ENCODE peak calls at places on chromosomes 11 and 22, in five cellular contexts. R is sigmoid colon, W is fibroblast of pulmonary artery, S is cardiac fibroblast, U is myocyte. Q is an unnamed sample.

GRCh38 chr11:102974552-102975280 is 19.2 kb upstream of the MMP13 start:
- DNase-seq in U (no peak), R (no peak), S (peak), W (peak), Q (no peak)

GRCh38 chr22:22591348-22592299 is 32.6 kb upstream of the PRAME start:
- DNase-seq in S (peak), R (no peak), W (no peak), U (peak), Q (no peak)

GRCh38 chr22:41491379-41492100 is 22.6 kb downstream of the ACO2 start:
- DNase-seq in R (peak), W (no peak), U (no peak), S (no peak), Q (no peak)

GRCh38 chr11:67616431-67617242 is 9.9 kb downstream of the NDUFV1 start:
- DNase-seq in W (no peak), S (no peak), R (no peak), U (no peak), Q (no peak)

GRCh38 chr11:1917523-1918435 is 1.7 kb upstream of the TNNT3 start:
- DNase-seq in R (no peak), U (peak), W (no peak), S (no peak), Q (no peak)

GRCh38 chr11:57762235-57762866 is 749 bp downstream of the CTNND1 start:
- DNase-seq in R (no peak), W (no peak), U (no peak), S (peak), Q (no peak)

GRCh38 chr11:31240340-31240904 is 129.1 kb downstream of the DCDC1 start:
- DNase-seq in S (peak), W (peak), U (peak), R (no peak), Q (peak)

GRCh38 chr11:111776398-111777093 is 10.4 kb upstream of the PPP2R1B start:
- DNase-seq in W (no peak), R (no peak), S (no peak), U (no peak), Q (no peak)

GRCh38 chr11:131691558-131692041 is 321.2 kb downstream of the NTM start:
- DNase-seq in W (peak), R (no peak), U (no peak), S (peak), Q (no peak)

GRCh38 chr11:1139441-1140066 is 18.2 kb upstream of the MUC5AC start:
- DNase-seq in R (no peak), W (no peak), S (peak), U (no peak), Q (no peak)

GRCh38 chr11:71252782-71253730 is 679 bp upstream of the SHANK2 start:
- DNase-seq in R (no peak), S (peak), U (no peak), W (peak), Q (peak)

GRCh38 chr11:3913921-3914320 is 58.5 kb downstream of the STIM1 start:
- DNase-seq in R (no peak), W (no peak), U (no peak), S (no peak), Q (no peak)